ENCODE peak calls at places on chromosomes 7 and 10, in five cellular contexts. One of them, this sample, is unnamed.

GRCh38 chr7:148135106-148135505 is 455.5 kb upstream of the C7orf33 start:
- DNase-seq in hepatocyte: no peak
- DNase-seq in aorta: no peak
- DNase-seq in iPS DF 6.9: no peak
- DNase-seq in thyroid gland: no peak
- DNase-seq in this sample: no peak

GRCh38 chr7:133912916-133913697 is 214.0 kb upstream of the LRGUK start:
- DNase-seq in thyroid gland: no peak
- DNase-seq in aorta: no peak
- DNase-seq in iPS DF 6.9: no peak
- DNase-seq in hepatocyte: no peak
- DNase-seq in this sample: no peak

GRCh38 chr10:103772096-103772845 is 83.1 kb downstream of the SH3PXD2A start:
- DNase-seq in iPS DF 6.9: no peak
- DNase-seq in thyroid gland: peak; percentile 72
- DNase-seq in aorta: peak; percentile 91
- DNase-seq in hepatocyte: peak; percentile 90
- DNase-seq in this sample: peak; percentile 55

GRCh38 chr10:71479831-71480230 is 83.1 kb downstream of the CDH23 start:
- DNase-seq in aorta: no peak
- DNase-seq in hepatocyte: no peak
- DNase-seq in iPS DF 6.9: no peak
- DNase-seq in thyroid gland: no peak
- DNase-seq in this sample: no peak

GRCh38 chr7:82605247-82605864 is 161.8 kb upstream of the CACNA2D1 start:
- DNase-seq in aorta: no peak
- DNase-seq in thyroid gland: peak; percentile 32
- DNase-seq in iPS DF 6.9: peak; percentile 39
- DNase-seq in hepatocyte: peak; percentile 60
- DNase-seq in this sample: no peak

GRCh38 chr10:80204801-80205477 is 398 bp downstream of the ANXA11 start:
- DNase-seq in aorta: peak; percentile 59
- DNase-seq in hepatocyte: peak; percentile 67
- DNase-seq in iPS DF 6.9: no peak
- DNase-seq in thyroid gland: peak; percentile 59
- DNase-seq in this sample: peak; percentile 38

GRCh38 chr7:118938845-118939244 is 714.3 kb downstream of the ANKRD7 start:
- DNase-seq in iPS DF 6.9: no peak
- DNase-seq in hepatocyte: no peak
- DNase-seq in thyroid gland: no peak
- DNase-seq in aorta: no peak
- DNase-seq in this sample: no peak

GRCh38 chr10:18610517-18610916 is 40.9 kb downstream of the NSUN6 start:
- DNase-seq in thyroid gland: peak; percentile 70
- DNase-seq in hepatocyte: peak; percentile 82
- DNase-seq in iPS DF 6.9: no peak
- DNase-seq in aorta: no peak
- DNase-seq in this sample: no peak

GRCh38 chr10:122632561-122632960 is 67.1 kb downstream of the C10orf120 start:
- DNase-seq in iPS DF 6.9: no peak
- DNase-seq in hepatocyte: no peak
- DNase-seq in aorta: no peak
- DNase-seq in thyroid gland: no peak
- DNase-seq in this sample: no peak

GRCh38 chr7:130881091-130881798 is 147.2 kb upstream of the KLF14 start:
- DNase-seq in hepatocyte: no peak
- DNase-seq in thyroid gland: no peak
- DNase-seq in iPS DF 6.9: no peak
- DNase-seq in aorta: no peak
- DNase-seq in this sample: no peak

GRCh38 chr10:51804861-51805260 is 105.5 kb upstream of the CSTF2T start:
- DNase-seq in iPS DF 6.9: no peak
- DNase-seq in thyroid gland: no peak
- DNase-seq in hepatocyte: no peak
- DNase-seq in aorta: no peak
- DNase-seq in this sample: no peak

GRCh38 chr10:79027147-79028055 is 41.4 kb upstream of the ZMIZ1 start:
- DNase-seq in aorta: peak; percentile 45
- DNase-seq in thyroid gland: no peak
- DNase-seq in iPS DF 6.9: no peak
- DNase-seq in hepatocyte: peak; percentile 45
- DNase-seq in this sample: peak; percentile 9
- H3K4me1 ChIP-seq in aorta: no peaks in the 10 kb centered on the region
- H3K4me1 ChIP-seq in thyroid gland: peaks cover under 1% of the 10 kb centered on the region
- H3K4me1 ChIP-seq in iPS DF 6.9: no peaks in the 10 kb centered on the region
- H3K4me1 ChIP-seq in hepatocyte: peaks cover 12% of the 10 kb centered on the region
- H3K4me1 ChIP-seq in this sample: peaks cover 42% of the 10 kb centered on the region

GRCh38 chr10:94546616-94547175 is 1.1 kb downstream of the HELLS start:
- DNase-seq in hepatocyte: peak; percentile 6
- DNase-seq in aorta: no peak
- DNase-seq in thyroid gland: no peak
- DNase-seq in iPS DF 6.9: no peak
- DNase-seq in this sample: no peak
- H3K4me3 ChIP-seq in hepatocyte: peak overlapping the region; percentile 91
- H3K4me3 ChIP-seq in aorta: no peak overlapping the region
- H3K4me3 ChIP-seq in thyroid gland: no peak overlapping the region
- H3K4me3 ChIP-seq in iPS DF 6.9: peak overlapping the region; percentile 87
- H3K4me3 ChIP-seq in this sample: peak overlapping the region; percentile 71

DNA sequence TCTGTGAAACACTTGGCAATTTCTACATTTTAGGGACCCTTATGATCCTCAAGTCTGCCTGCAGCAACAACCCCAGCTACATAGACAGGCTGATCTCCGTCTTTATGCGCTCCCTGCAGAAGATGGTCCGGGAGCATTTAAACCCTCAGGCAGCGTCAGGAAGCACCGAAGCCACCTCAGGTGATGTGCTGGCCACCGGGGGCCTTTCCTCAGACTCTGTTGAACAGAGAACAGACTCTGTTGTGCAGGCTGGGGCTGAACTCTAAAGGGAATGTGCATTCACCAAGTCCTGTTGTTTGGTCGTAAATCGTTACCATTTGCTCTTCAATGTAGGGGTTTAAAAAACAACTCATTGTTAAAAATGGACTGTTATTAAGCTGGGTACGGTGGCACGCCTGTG is 86.3 kb downstream of the TRRAP start:
- DNase-seq in thyroid gland: no peak
- DNase-seq in iPS DF 6.9: no peak
- DNase-seq in aorta: no peak
- DNase-seq in hepatocyte: no peak
- DNase-seq in this sample: no peak
- H3K36me3 ChIP-seq in thyroid gland: peaks cover 74% of the 10 kb centered on the region
- H3K36me3 ChIP-seq in iPS DF 6.9: peaks cover 48% of the 10 kb centered on the region
- H3K36me3 ChIP-seq in aorta: peaks cover 22% of the 10 kb centered on the region
- H3K36me3 ChIP-seq in hepatocyte: no peaks in the 10 kb centered on the region
- H3K36me3 ChIP-seq in this sample: peaks cover 29% of the 10 kb centered on the region

GRCh38 chr7:112195717-112196116 is 10.5 kb downstream of the DOCK4 start:
- DNase-seq in iPS DF 6.9: no peak
- DNase-seq in aorta: no peak
- DNase-seq in hepatocyte: no peak
- DNase-seq in thyroid gland: no peak
- DNase-seq in this sample: no peak

GRCh38 chr7:112201421-112201820 is 4.8 kb downstream of the DOCK4 start:
- DNase-seq in iPS DF 6.9: no peak
- DNase-seq in thyroid gland: no peak
- DNase-seq in aorta: no peak
- DNase-seq in hepatocyte: no peak
- DNase-seq in this sample: no peak

GRCh38 chr7:112201839-112202238 is 4.4 kb downstream of the DOCK4 start:
- DNase-seq in thyroid gland: no peak
- DNase-seq in hepatocyte: no peak
- DNase-seq in iPS DF 6.9: no peak
- DNase-seq in aorta: no peak
- DNase-seq in this sample: no peak

GRCh38 chr7:112199672-112200071 is 6.5 kb downstream of the DOCK4 start:
- DNase-seq in hepatocyte: no peak
- DNase-seq in iPS DF 6.9: no peak
- DNase-seq in aorta: no peak
- DNase-seq in thyroid gland: no peak
- DNase-seq in this sample: no peak

DNA sequence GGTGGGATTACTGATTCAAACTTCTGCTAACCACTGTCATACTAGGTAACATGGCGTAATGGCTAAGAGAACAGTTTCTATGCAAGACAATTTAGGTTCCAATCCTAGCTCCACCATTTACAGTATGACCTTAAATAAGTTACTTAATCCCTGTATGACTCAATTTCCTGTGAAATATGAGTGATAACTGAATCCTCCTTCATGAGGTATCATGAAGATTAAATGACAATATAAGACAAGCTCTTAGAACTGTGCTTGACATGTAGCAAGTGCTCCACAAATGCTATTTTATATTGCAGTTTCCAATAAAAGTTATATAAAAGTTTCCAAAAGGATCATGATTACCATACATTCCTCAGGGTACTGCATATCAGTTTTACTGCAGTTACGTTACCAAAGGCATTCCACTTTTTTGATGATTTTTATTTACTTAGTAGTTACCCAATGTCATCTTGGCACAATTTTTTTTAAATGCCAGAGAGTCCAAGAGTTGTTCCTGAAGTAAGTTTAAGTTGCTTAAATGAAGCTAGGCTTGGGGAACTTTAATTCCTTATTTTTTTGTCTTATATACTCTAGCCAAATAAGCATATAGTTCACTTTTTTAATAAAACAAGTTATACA is 7.1 kb downstream of the DOCK4 start:
- DNase-seq in iPS DF 6.9: no peak
- DNase-seq in aorta: no peak
- DNase-seq in hepatocyte: no peak
- DNase-seq in thyroid gland: no peak
- DNase-seq in this sample: no peak
- H3K4me1 ChIP-seq in iPS DF 6.9: peaks cover 4% of the 10 kb centered on the region
- H3K4me1 ChIP-seq in aorta: no peaks in the 10 kb centered on the region
- H3K4me1 ChIP-seq in hepatocyte: peaks cover 8% of the 10 kb centered on the region
- H3K4me1 ChIP-seq in thyroid gland: no peaks in the 10 kb centered on the region
- H3K4me1 ChIP-seq in this sample: peaks cover 4% of the 10 kb centered on the region

GRCh38 chr7:21430575-21430954 is 2.7 kb downstream of the SP4 start:
- DNase-seq in aorta: no peak
- DNase-seq in iPS DF 6.9: no peak
- DNase-seq in thyroid gland: peak; percentile 28
- DNase-seq in hepatocyte: no peak
- DNase-seq in this sample: no peak
- H3K4me3 ChIP-seq in aorta: no peak overlapping the region
- H3K4me3 ChIP-seq in iPS DF 6.9: no peak overlapping the region
- H3K4me3 ChIP-seq in thyroid gland: no peak overlapping the region
- H3K4me3 ChIP-seq in hepatocyte: no peak overlapping the region
- H3K4me3 ChIP-seq in this sample: peak overlapping the region; percentile 75

GRCh38 chr10:63169063-63169462 is 35.9 kb downstream of the NRBF2 start:
- DNase-seq in thyroid gland: no peak
- DNase-seq in aorta: no peak
- DNase-seq in hepatocyte: no peak
- DNase-seq in iPS DF 6.9: no peak
- DNase-seq in this sample: no peak
- H3K36me3 ChIP-seq in thyroid gland: peaks cover 6% of the 10 kb centered on the region
- H3K36me3 ChIP-seq in aorta: peaks cover 1% of the 10 kb centered on the region
- H3K36me3 ChIP-seq in hepatocyte: no peaks in the 10 kb centered on the region
- H3K36me3 ChIP-seq in iPS DF 6.9: peaks cover 13% of the 10 kb centered on the region
- H3K36me3 ChIP-seq in this sample: no peaks in the 10 kb centered on the region

GRCh38 chr7:139721844-139722243 is 56.0 kb downstream of the HIPK2 start:
- DNase-seq in hepatocyte: no peak
- DNase-seq in thyroid gland: no peak
- DNase-seq in iPS DF 6.9: no peak
- DNase-seq in aorta: no peak
- DNase-seq in this sample: no peak
- H3K4me1 ChIP-seq in hepatocyte: peaks cover 24% of the 10 kb centered on the region
- H3K4me1 ChIP-seq in thyroid gland: peaks cover 3% of the 10 kb centered on the region
- H3K4me1 ChIP-seq in iPS DF 6.9: no peaks in the 10 kb centered on the region
- H3K4me1 ChIP-seq in aorta: peaks cover 7% of the 10 kb centered on the region
- H3K4me1 ChIP-seq in this sample: no peaks in the 10 kb centered on the region

GRCh38 chr7:122300607-122301079 is 3.9 kb downstream of the FEZF1 start:
- DNase-seq in thyroid gland: peak; percentile 58
- DNase-seq in aorta: no peak
- DNase-seq in iPS DF 6.9: no peak
- DNase-seq in hepatocyte: no peak
- DNase-seq in this sample: no peak
- H3K4me3 ChIP-seq in thyroid gland: no peak overlapping the region
- H3K4me3 ChIP-seq in aorta: no peak overlapping the region
- H3K4me3 ChIP-seq in iPS DF 6.9: peak overlapping the region; percentile 44
- H3K4me3 ChIP-seq in hepatocyte: no peak overlapping the region
- H3K4me3 ChIP-seq in this sample: no peak overlapping the region

GRCh38 chr7:74222851-74223710 is 13.3 kb downstream of the LAT2 start:
- DNase-seq in iPS DF 6.9: no peak
- DNase-seq in hepatocyte: no peak
- DNase-seq in aorta: no peak
- DNase-seq in thyroid gland: no peak
- DNase-seq in this sample: no peak

GRCh38 chr7:74226633-74227032 is 16.8 kb downstream of the LAT2 start:
- DNase-seq in hepatocyte: no peak
- DNase-seq in thyroid gland: no peak
- DNase-seq in aorta: no peak
- DNase-seq in iPS DF 6.9: no peak
- DNase-seq in this sample: no peak

GRCh38 chr7:74225400-74225799 is 15.6 kb downstream of the LAT2 start:
- DNase-seq in iPS DF 6.9: no peak
- DNase-seq in thyroid gland: no peak
- DNase-seq in hepatocyte: no peak
- DNase-seq in aorta: no peak
- DNase-seq in this sample: no peak

GRCh38 chr7:74223711-74224510 is 14.1 kb downstream of the LAT2 start:
- DNase-seq in aorta: no peak
- DNase-seq in iPS DF 6.9: no peak
- DNase-seq in hepatocyte: no peak
- DNase-seq in thyroid gland: no peak
- DNase-seq in this sample: no peak

GRCh38 chr7:74224511-74224832 is 14.7 kb downstream of the LAT2 start:
- DNase-seq in aorta: no peak
- DNase-seq in thyroid gland: no peak
- DNase-seq in hepatocyte: no peak
- DNase-seq in iPS DF 6.9: no peak
- DNase-seq in this sample: no peak
- H3K36me3 ChIP-seq in aorta: no peaks in the 10 kb centered on the region
- H3K36me3 ChIP-seq in thyroid gland: no peaks in the 10 kb centered on the region
- H3K36me3 ChIP-seq in hepatocyte: no peaks in the 10 kb centered on the region
- H3K36me3 ChIP-seq in iPS DF 6.9: peaks cover 5% of the 10 kb centered on the region
- H3K36me3 ChIP-seq in this sample: no peaks in the 10 kb centered on the region